ENCODE peak calls at places on chromosomes 16 and 17, in four cellular contexts. One of them, this sample, is unnamed.

GRCh38 chr17:78462148-78462547 is 83.7 kb downstream of the PGS1 start:
- DNase-seq in H9: no peak
- DNase-seq in neuronal stem cell: no peak
- DNase-seq in trophoblast cell: no peak
- DNase-seq in this sample: no peak

GRCh38 chr16:56370836-56371235 is 54.5 kb downstream of the AMFR start:
- DNase-seq in H9: no peak
- DNase-seq in neuronal stem cell: no peak
- DNase-seq in trophoblast cell: no peak
- DNase-seq in this sample: peak; percentile 57

GRCh38 chr16:27462200-27462845 is 60.3 kb downstream of the IL21R start:
- DNase-seq in H9: no peak
- DNase-seq in neuronal stem cell: no peak
- DNase-seq in trophoblast cell: no peak
- DNase-seq in this sample: no peak

GRCh38 chr16:68731569-68732067 is 5.5 kb upstream of the CDH1 start:
- DNase-seq in H9: no peak
- DNase-seq in neuronal stem cell: no peak
- DNase-seq in trophoblast cell: no peak
- DNase-seq in this sample: no peak

GRCh38 chr17:72397687-72398086 is 276.9 kb downstream of the SOX9 start:
- DNase-seq in H9: no peak
- DNase-seq in neuronal stem cell: no peak
- DNase-seq in trophoblast cell: no peak
- DNase-seq in this sample: no peak

GRCh38 chr17:30021708-30022317 is 80.4 kb downstream of the EFCAB5 start:
- DNase-seq in H9: no peak
- DNase-seq in neuronal stem cell: peak; percentile 40
- DNase-seq in trophoblast cell: peak; percentile 17
- DNase-seq in this sample: peak; percentile 61

GRCh38 chr16:51440096-51440495 is 289.0 kb upstream of the SALL1 start:
- DNase-seq in H9: no peak
- DNase-seq in neuronal stem cell: no peak
- DNase-seq in trophoblast cell: no peak
- DNase-seq in this sample: no peak

GRCh38 chr16:65153365-65154105 is 31.7 kb upstream of the CDH11 start:
- DNase-seq in H9: no peak
- DNase-seq in neuronal stem cell: peak; percentile 51
- DNase-seq in trophoblast cell: no peak
- DNase-seq in this sample: no peak

GRCh38 chr17:79625706-79626105 is 14.9 kb upstream of the RBFOX3 start:
- DNase-seq in H9: no peak
- DNase-seq in neuronal stem cell: no peak
- DNase-seq in trophoblast cell: no peak
- DNase-seq in this sample: no peak

GRCh38 chr16:30609928-30610839 is at the start of gene ZNF689:
- DNase-seq in H9: peak; percentile 98
- DNase-seq in neuronal stem cell: peak; percentile 99
- DNase-seq in trophoblast cell: peak; percentile 95
- DNase-seq in this sample: peak; percentile 98

GRCh38 chr17:4501295-4501949 is 2.7 kb downstream of the SPNS2 start:
- DNase-seq in H9: no peak
- DNase-seq in neuronal stem cell: no peak
- DNase-seq in trophoblast cell: no peak
- DNase-seq in this sample: no peak

GRCh38 chr16:11136600-11136999 is 119.4 kb downstream of the SOCS1 start:
- DNase-seq in H9: peak; percentile 18
- DNase-seq in neuronal stem cell: no peak
- DNase-seq in trophoblast cell: no peak
- DNase-seq in this sample: peak; percentile 24

GRCh38 chr16:53058441-53058840 is 3.6 kb downstream of the CHD9 start:
- DNase-seq in H9: no peak
- DNase-seq in neuronal stem cell: no peak
- DNase-seq in trophoblast cell: no peak
- DNase-seq in this sample: no peak

GRCh38 chr16:28531777-28532744 is 6.7 kb downstream of the NUPR1 start:
- DNase-seq in H9: peak; percentile 89
- DNase-seq in neuronal stem cell: peak; percentile 35
- DNase-seq in trophoblast cell: peak; percentile 70
- DNase-seq in this sample: peak; percentile 23

GRCh38 chr16:12081048-12081404 is 104.5 kb downstream of the SNX29 start:
- DNase-seq in H9: no peak
- DNase-seq in neuronal stem cell: no peak
- DNase-seq in trophoblast cell: no peak
- DNase-seq in this sample: no peak

GRCh38 chr17:50139950-50140885 is 10.3 kb upstream of the SAMD14 start:
- DNase-seq in H9: peak; percentile 94
- DNase-seq in neuronal stem cell: no peak
- DNase-seq in trophoblast cell: peak; percentile 42
- DNase-seq in this sample: peak; percentile 78

GRCh38 chr17:31155208-31155810 is 60.5 kb downstream of the NF1 start:
- DNase-seq in H9: no peak
- DNase-seq in neuronal stem cell: no peak
- DNase-seq in trophoblast cell: no peak
- DNase-seq in this sample: no peak

GRCh38 chr16:76237471-76237870 is 39.7 kb upstream of the CNTNAP4 start:
- DNase-seq in H9: no peak
- DNase-seq in neuronal stem cell: no peak
- DNase-seq in trophoblast cell: no peak
- DNase-seq in this sample: no peak
- H2BK120ac ChIP-seq in H9: no peak overlapping the region
- H2BK120ac ChIP-seq in neuronal stem cell: no peak overlapping the region
- H2BK120ac ChIP-seq in trophoblast cell: no peak overlapping the region
- H2BK120ac ChIP-seq in this sample: no peak overlapping the region

GRCh38 chr17:48597492-48597774 is 3.9 kb upstream of the HOXB5 start:
- DNase-seq in H9: no peak
- DNase-seq in neuronal stem cell: no peak
- DNase-seq in trophoblast cell: no peak
- DNase-seq in this sample: no peak

GRCh38 chr17:48597775-48598631 is 4.4 kb upstream of the HOXB5 start:
- DNase-seq in H9: no peak
- DNase-seq in neuronal stem cell: no peak
- DNase-seq in trophoblast cell: peak; percentile 16
- DNase-seq in this sample: peak; percentile 95

GRCh38 chr17:48600244-48601098 is 4.3 kb downstream of the HOXB6 start:
- DNase-seq in H9: no peak
- DNase-seq in neuronal stem cell: no peak
- DNase-seq in trophoblast cell: no peak
- DNase-seq in this sample: peak; percentile 82

GRCh38 chr17:48599373-48599772 is 5.4 kb downstream of the HOXB6 start:
- DNase-seq in H9: no peak
- DNase-seq in neuronal stem cell: no peak
- DNase-seq in trophoblast cell: no peak
- DNase-seq in this sample: no peak

DNA sequence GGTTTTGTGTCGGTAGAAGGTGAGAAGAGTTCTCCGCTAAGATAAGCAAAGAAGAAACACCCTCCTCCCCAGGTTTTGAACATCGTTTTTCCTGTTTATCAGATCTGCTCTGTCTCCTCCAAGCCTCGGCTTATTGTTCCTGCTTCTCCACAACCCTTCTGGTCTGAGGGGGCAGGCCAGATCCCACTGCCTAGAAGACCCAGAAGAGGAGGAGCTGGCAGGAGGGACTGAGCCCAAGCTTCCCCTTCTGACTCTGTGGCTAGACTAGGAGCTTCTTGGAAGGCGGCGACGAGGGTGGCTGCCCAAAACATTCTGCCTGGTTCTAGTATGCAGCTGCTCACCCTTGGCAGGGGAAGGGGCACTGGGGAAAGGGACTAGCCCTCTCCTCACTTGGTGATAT is 5.1 kb upstream of the HOXB5 start:
- DNase-seq in H9: no peak
- DNase-seq in neuronal stem cell: no peak
- DNase-seq in trophoblast cell: no peak
- DNase-seq in this sample: no peak
- H2BK120ac ChIP-seq in H9: no peak overlapping the region
- H2BK120ac ChIP-seq in neuronal stem cell: no peak overlapping the region
- H2BK120ac ChIP-seq in trophoblast cell: peak overlapping the region; percentile 14
- H2BK120ac ChIP-seq in this sample: no peak overlapping the region

GRCh38 chr16:16006650-16007049 is 57.2 kb downstream of the ABCC1 start:
- DNase-seq in H9: no peak
- DNase-seq in neuronal stem cell: no peak
- DNase-seq in trophoblast cell: no peak
- DNase-seq in this sample: no peak
- H2BK120ac ChIP-seq in H9: no peak overlapping the region
- H2BK120ac ChIP-seq in neuronal stem cell: no peak overlapping the region
- H2BK120ac ChIP-seq in trophoblast cell: no peak overlapping the region
- H2BK120ac ChIP-seq in this sample: no peak overlapping the region

DNA sequence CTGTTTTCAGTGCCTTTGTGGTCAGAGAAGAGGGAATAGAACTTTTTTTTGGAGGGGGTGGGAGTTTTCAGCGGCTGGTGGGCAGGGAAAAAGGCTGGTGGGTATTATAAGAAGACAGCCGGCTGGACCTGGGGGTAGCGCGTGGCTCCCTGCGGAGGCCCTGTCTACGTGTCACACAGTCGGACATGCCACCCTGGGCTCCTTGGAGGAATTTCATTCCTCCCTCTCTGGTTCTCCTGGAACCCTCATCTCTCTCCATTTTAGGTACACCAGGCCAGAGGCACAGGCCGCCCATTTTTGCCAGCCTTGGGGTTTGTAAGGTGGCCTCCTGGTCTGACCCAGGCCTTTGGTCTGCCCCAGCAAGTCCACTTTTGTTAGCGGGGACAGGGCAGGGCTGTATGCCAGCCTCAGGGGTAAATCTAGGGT is 908 bp downstream of the FKBP10 start:
- DNase-seq in H9: no peak
- DNase-seq in neuronal stem cell: no peak
- DNase-seq in trophoblast cell: no peak
- DNase-seq in this sample: peak; percentile 27
- H2BK120ac ChIP-seq in H9: no peak overlapping the region
- H2BK120ac ChIP-seq in neuronal stem cell: no peak overlapping the region
- H2BK120ac ChIP-seq in trophoblast cell: peak overlapping the region; percentile 72
- H2BK120ac ChIP-seq in this sample: no peak overlapping the region

GRCh38 chr16:4572715-4573114 is 16.6 kb downstream of the C16orf96 start:
- DNase-seq in H9: no peak
- DNase-seq in neuronal stem cell: no peak
- DNase-seq in trophoblast cell: no peak
- DNase-seq in this sample: no peak

GRCh38 chr16:4566144-4566543 is 10.0 kb downstream of the C16orf96 start:
- DNase-seq in H9: no peak
- DNase-seq in neuronal stem cell: no peak
- DNase-seq in trophoblast cell: no peak
- DNase-seq in this sample: no peak

GRCh38 chr16:4574919-4575705 is 19.0 kb downstream of the C16orf96 start:
- DNase-seq in H9: peak; percentile 72
- DNase-seq in neuronal stem cell: no peak
- DNase-seq in trophoblast cell: no peak
- DNase-seq in this sample: no peak

GRCh38 chr16:4570086-4570485 is 13.9 kb downstream of the C16orf96 start:
- DNase-seq in H9: no peak
- DNase-seq in neuronal stem cell: no peak
- DNase-seq in trophoblast cell: no peak
- DNase-seq in this sample: no peak

GRCh38 chr16:4570688-4571321 is 14.7 kb downstream of the C16orf96 start:
- DNase-seq in H9: peak; percentile 92
- DNase-seq in neuronal stem cell: no peak
- DNase-seq in trophoblast cell: no peak
- DNase-seq in this sample: peak; percentile 28
- H2BK120ac ChIP-seq in H9: peak overlapping the region; percentile 70
- H2BK120ac ChIP-seq in neuronal stem cell: no peak overlapping the region
- H2BK120ac ChIP-seq in trophoblast cell: no peak overlapping the region
- H2BK120ac ChIP-seq in this sample: no peak overlapping the region

DNA sequence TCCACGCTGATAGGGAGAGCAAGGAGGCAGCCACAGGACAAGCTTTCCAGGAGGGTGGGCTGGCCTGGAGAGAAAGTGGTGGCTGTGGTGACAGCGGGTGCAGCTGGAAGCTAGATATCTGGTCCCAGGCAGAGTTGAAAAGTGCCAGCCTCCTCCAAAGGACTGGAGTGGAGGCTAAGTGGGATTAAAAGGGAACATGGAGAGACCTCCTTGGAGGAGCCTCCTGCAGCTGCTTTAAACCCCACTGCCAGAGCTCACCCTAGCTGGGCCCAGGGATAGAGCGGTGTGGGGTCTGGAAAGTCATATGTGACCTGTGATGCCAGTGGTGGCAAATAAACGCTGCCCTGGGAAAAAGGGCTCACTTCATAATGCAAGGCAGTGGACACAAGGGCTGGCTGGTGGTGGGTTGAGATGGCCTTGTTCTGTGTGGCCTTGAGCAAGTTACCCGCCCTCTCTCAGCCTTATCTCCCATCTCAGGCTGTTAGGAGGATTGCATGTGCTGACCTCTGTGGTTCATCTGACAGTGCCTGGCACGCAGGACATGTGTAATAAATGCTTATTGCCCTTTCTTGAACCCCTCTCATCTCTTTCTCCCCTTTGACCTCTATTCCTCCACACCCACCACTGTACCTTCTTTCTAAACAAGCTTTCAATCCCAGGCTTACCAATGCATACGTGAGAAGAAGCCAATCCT is 61.0 kb upstream of the LGALS9 start:
- DNase-seq in H9: no peak
- DNase-seq in neuronal stem cell: no peak
- DNase-seq in trophoblast cell: peak; percentile 64
- DNase-seq in this sample: peak; percentile 12
- H2BK120ac ChIP-seq in H9: no peak overlapping the region
- H2BK120ac ChIP-seq in neuronal stem cell: no peak overlapping the region
- H2BK120ac ChIP-seq in trophoblast cell: peak overlapping the region; percentile 48
- H2BK120ac ChIP-seq in this sample: no peak overlapping the region

GRCh38 chr17:42520540-42520951 is 15.5 kb upstream of the NAGLU start:
- DNase-seq in H9: peak; percentile 42
- DNase-seq in neuronal stem cell: no peak
- DNase-seq in trophoblast cell: no peak
- DNase-seq in this sample: no peak

GRCh38 chr17:42519546-42520444 is 16.2 kb upstream of the NAGLU start:
- DNase-seq in H9: peak; percentile 77
- DNase-seq in neuronal stem cell: peak; percentile 72
- DNase-seq in trophoblast cell: peak; percentile 92
- DNase-seq in this sample: peak; percentile 98

GRCh38 chr17:42518755-42519545 is 17.1 kb upstream of the NAGLU start:
- DNase-seq in H9: peak; percentile 22
- DNase-seq in neuronal stem cell: no peak
- DNase-seq in trophoblast cell: no peak
- DNase-seq in this sample: no peak

GRCh38 chr17:42517516-42517915 is 18.5 kb upstream of the NAGLU start:
- DNase-seq in H9: peak; percentile 86
- DNase-seq in neuronal stem cell: peak; percentile 56
- DNase-seq in trophoblast cell: peak; percentile 90
- DNase-seq in this sample: peak; percentile 86

DNA sequence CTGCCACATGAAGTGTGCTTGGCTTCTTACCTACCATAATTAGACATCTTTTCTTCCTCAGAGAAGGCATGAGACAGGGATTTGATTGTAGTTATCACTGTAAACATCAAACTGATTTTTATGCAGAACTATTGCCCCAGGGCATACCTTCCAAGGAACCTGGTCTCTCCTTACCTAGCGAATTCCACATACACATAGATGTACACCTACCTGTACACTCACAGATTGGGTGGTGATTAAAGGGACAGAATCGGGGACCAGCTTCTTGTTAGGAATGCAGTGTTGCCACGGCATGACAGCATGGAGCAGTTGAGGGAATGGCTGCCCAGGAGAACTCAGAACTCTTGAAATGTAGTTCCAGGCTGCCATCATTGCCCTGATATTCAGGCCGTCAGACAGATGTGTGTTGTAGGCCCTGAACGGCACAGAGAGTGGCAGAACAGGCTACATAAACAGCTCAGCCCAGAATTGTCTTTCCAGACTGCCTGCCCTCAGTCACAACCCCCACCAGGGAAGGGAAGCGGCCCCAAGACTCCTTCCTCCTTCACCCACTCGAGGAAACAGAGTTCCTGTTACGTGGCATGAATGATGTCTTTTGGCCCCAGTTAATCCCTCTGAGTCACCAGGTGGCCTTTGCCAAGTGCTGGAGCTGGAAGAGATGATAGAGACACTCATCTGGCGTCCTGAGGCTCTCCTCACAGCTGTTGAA is 17.8 kb upstream of the NAGLU start:
- DNase-seq in H9: peak; percentile 22
- DNase-seq in neuronal stem cell: no peak
- DNase-seq in trophoblast cell: peak; percentile 56
- DNase-seq in this sample: peak; percentile 98
- H2BK120ac ChIP-seq in H9: no peak overlapping the region
- H2BK120ac ChIP-seq in neuronal stem cell: no peak overlapping the region
- H2BK120ac ChIP-seq in trophoblast cell: peak overlapping the region; percentile 75
- H2BK120ac ChIP-seq in this sample: peak overlapping the region; percentile 91

This sample was measured in mesenchymal stem cell.